ENCODE peak calls at places on chromosomes 12 and 14, in ten cellular contexts. C is tibial nerve; F is fibroblast of lung; Y is adrenal gland; D is body of pancreas; V is lower lobe of right lung; P is colonic mucosa; K is astrocyte; J is CD8-positive, alpha-beta T cell; T is testis. R is an unnamed sample. For H3K36me3, H3K4me1 and H3K27me3, the result is how much of the 10 kb centered on the place peaks cover.

GRCh38 chr14:75188520-75189267 is 12.3 kb upstream of the TMED10 start:
- DNase-seq in V (no peak), C (peak), Y (peak), D (no peak), P (peak), T (peak), K (no peak), F (no peak), J (no peak), R (no peak)

GRCh38 chr12:4997939-4998338 is 45.7 kb upstream of the KCNA5 start:
- DNase-seq in D (no peak), Y (peak), P (no peak), V (no peak), K (peak), T (no peak), J (no peak), C (peak), F (peak), R (no peak)

GRCh38 chr14:100327128-100327527 is 4.0 kb downstream of the SLC25A47 start:
- DNase-seq in V (no peak), J (no peak), D (no peak), T (no peak), C (no peak), P (no peak), F (no peak), K (no peak), Y (no peak), R (no peak)

GRCh38 chr12:52082026-52082667 is 2.6 kb downstream of the SMIM41 start:
- DNase-seq in Y (peak), P (no peak), D (no peak), F (peak), K (peak), J (no peak), V (no peak), T (peak), C (no peak), R (no peak)

GRCh38 chr12:107570721-107571120 is 114.9 kb upstream of the PWP1 start:
- DNase-seq in J (no peak), V (no peak), K (peak), T (no peak), F (peak), P (peak), D (no peak), C (no peak), Y (no peak), R (no peak)

GRCh38 chr12:12007001-12007712 is 63.6 kb upstream of the BCL2L14 start:
- DNase-seq in D (no peak), P (no peak), K (peak), T (no peak), J (peak), C (no peak), Y (no peak), F (peak), V (no peak), R (no peak)

GRCh38 chr12:92278378-92278828 is 132.8 kb upstream of the BTG1 start:
- DNase-seq in P (no peak), Y (no peak), J (no peak), C (peak), K (no peak), D (no peak), T (no peak), F (no peak), V (no peak), R (no peak)

GRCh38 chr12:93183940-93184663 is 193.6 kb upstream of the NUDT4 start:
- DNase-seq in C (peak), D (no peak), T (peak), P (no peak), V (no peak), K (peak), F (peak), J (no peak), Y (peak), R (no peak)

GRCh38 chr14:56325251-56325839 is 207.1 kb downstream of the PELI2 start:
- DNase-seq in Y (no peak), J (no peak), D (no peak), F (peak), C (no peak), T (no peak), P (no peak), K (peak), V (no peak), R (no peak)

GRCh38 chr12:24198936-24199644 is 249.6 kb upstream of the SOX5 start:
- DNase-seq in F (peak), C (no peak), Y (no peak), K (peak), T (no peak), V (no peak), D (no peak), P (no peak), J (no peak), R (no peak)

GRCh38 chr14:31992051-31992450 is 85.1 kb upstream of the ARHGAP5 start:
- DNase-seq in V (no peak), Y (no peak), F (peak), D (no peak), C (no peak), T (no peak), K (peak), P (no peak), J (no peak), R (no peak)

GRCh38 chr12:40378721-40379120 is 153.9 kb downstream of the LRRK2 start:
- DNase-seq in F (no peak), J (no peak), C (no peak), K (no peak), D (no peak), P (no peak), T (no peak), Y (no peak), V (no peak), R (no peak)

GRCh38 chr12:27434673-27435565 is 11.6 kb upstream of the SMCO2 start:
- DNase-seq in Y (no peak), V (no peak), T (peak), J (no peak), P (no peak), C (no peak), F (no peak), D (peak), K (no peak), R (no peak)

GRCh38 chr12:97404549-97404948 is 58.1 kb upstream of the RMST start:
- DNase-seq in K (peak), J (no peak), D (peak), P (peak), Y (no peak), F (peak), C (peak), T (peak), V (no peak), R (no peak)

GRCh38 chr12:67269632-67270578 is 747 bp downstream of the CAND1 start:
- DNase-seq in V (peak), Y (peak), C (peak), P (peak), T (peak), K (peak), J (peak), D (peak), F (peak), R (peak)

GRCh38 chr14:104359301-104359968 is 220.1 kb upstream of the C14orf180 start:
- DNase-seq in D (peak), V (peak), T (no peak), F (no peak), Y (no peak), K (no peak), C (no peak), P (no peak), J (no peak), R (peak)

GRCh38 chr14:87834594-87834993 is 158.4 kb downstream of the GALC start:
- DNase-seq in T (no peak), F (no peak), V (no peak), C (no peak), P (no peak), K (no peak), D (no peak), J (no peak), Y (no peak), R (no peak)

GRCh38 chr12:22653075-22653474 is 28.1 kb downstream of the ETNK1 start:
- DNase-seq in C (no peak), K (no peak), D (no peak), P (no peak), Y (no peak), F (no peak), V (no peak), T (no peak), J (no peak), R (no peak)

GRCh38 chr12:123531091-123531490 is 2.4 kb downstream of the RILPL1 start:
- DNase-seq in D (peak), C (no peak), P (no peak), K (no peak), F (no peak), T (peak), Y (peak), J (no peak), V (no peak), R (no peak)

GRCh38 chr14:99270491-99271287 is 1.3 kb downstream of the BCL11B start:
- DNase-seq in Y (no peak), V (no peak), T (no peak), J (no peak), K (no peak), C (no peak), F (no peak), P (no peak), D (no peak), R (no peak)

GRCh38 chr12:89497005-89497404 is 27.6 kb downstream of the GALNT4 start:
- DNase-seq in F (no peak), D (no peak), T (peak), J (no peak), V (no peak), C (peak), Y (no peak), K (no peak), P (no peak), R (no peak)

GRCh38 chr12:111409403-111410228 is 3.9 kb downstream of the SH2B3 start:
- DNase-seq in T (no peak), Y (peak), V (peak), P (no peak), F (peak), K (peak), D (peak), J (no peak), C (no peak), R (no peak)

GRCh38 chr12:59023861-59024424 is 103.6 kb upstream of the LRIG3 start:
- DNase-seq in C (no peak), P (no peak), Y (no peak), F (peak), J (no peak), V (no peak), T (no peak), K (peak), D (no peak), R (no peak)

GRCh38 chr12:19489168-19489567 is 49.9 kb downstream of the AEBP2 start:
- DNase-seq in T (no peak), K (no peak), J (no peak), Y (no peak), C (no peak), P (no peak), V (no peak), D (no peak), F (no peak), R (no peak)

GRCh38 chr14:21399311-21399870 is 15.6 kb upstream of the SUPT16H start:
- DNase-seq in J (no peak), F (no peak), C (no peak), V (no peak), K (no peak), Y (no peak), D (no peak), T (no peak), P (no peak), R (no peak)
- H3K36me3 ChIP-seq in J (half or more), F (under half), C (under half), V (half or more), K (half or more), Y (half or more), D (under half), T (under half), P (half or more), R (under half)

DNA sequence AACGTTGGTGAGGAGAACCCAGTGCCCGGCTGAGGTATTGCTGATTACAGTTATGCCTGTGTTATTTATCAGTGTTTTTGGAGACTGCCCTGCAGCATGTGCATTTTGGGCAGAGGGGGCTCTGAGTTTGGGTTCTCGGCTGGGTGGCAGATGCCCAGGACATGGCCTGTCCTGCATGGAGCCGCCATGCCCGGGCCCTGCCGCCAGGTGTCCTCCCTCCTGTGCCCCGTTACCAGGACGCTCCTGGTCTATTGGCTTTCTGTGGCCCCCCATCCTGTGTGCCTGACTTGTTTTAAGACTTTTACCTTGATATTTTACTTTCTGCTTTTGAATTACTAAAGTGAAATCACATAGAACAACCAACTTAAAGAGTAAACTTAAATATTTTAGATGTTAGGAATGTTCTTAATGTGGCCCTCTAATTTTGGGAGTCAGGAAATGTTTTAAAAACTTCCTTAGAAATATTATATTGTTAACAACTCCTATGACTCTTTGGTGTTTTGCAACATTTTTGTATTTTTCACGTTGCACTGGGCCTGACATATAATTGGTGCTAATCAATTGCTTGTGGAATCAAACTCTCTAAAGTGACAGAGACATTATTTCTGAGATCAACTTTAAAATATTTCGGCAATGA is 51.8 kb downstream of the PRIMA1 start:
- DNase-seq in V (no peak), J (no peak), P (no peak), Y (no peak), C (no peak), K (no peak), D (peak), T (no peak), F (no peak), R (no peak)
- H3K4me1 ChIP-seq in V (under half), J (under half), P (under half), Y (under half), C (under half), K (under half), D (under half), T (under half), F (under half), R (under half)

GRCh38 chr14:61812347-61813100 is 50.3 kb downstream of the SNAPC1 start:
- DNase-seq in F (peak), Y (no peak), V (no peak), T (no peak), C (no peak), P (no peak), J (no peak), K (peak), D (peak), R (no peak)
- H3K27me3 ChIP-seq in F (under half), Y (under half), V (under half), T (under half), C (under half), P (under half), J (under half), K (under half), D (under half), R (under half)

DNA sequence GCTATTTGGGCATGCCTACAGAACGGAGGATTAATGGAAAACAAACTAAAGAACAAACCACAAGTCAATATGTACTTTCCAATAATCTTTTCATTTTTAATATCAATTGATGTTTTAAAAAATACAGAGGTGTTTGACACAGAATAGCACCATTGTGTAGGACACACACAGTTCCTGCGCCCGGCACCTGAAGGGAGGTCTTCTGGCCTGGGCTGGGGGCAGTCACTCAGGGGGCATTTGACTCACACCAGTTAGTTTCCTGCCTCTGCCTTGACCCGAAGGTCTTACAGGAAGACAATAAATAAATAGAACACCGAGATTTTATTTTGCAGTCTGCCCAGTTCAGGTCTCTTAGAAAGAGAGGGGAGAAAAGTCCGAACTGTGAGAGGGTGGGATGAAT is 9.5 kb downstream of the TMEM106C start:
- DNase-seq in D (no peak), J (no peak), C (no peak), T (no peak), V (no peak), F (no peak), K (no peak), Y (no peak), P (no peak), R (no peak)
- H3K36me3 ChIP-seq in D (under half), J (under half), C (under half), T (under half), V (under half), F (under half), K (under half), Y (under half), P (under half), R (under half)

DNA sequence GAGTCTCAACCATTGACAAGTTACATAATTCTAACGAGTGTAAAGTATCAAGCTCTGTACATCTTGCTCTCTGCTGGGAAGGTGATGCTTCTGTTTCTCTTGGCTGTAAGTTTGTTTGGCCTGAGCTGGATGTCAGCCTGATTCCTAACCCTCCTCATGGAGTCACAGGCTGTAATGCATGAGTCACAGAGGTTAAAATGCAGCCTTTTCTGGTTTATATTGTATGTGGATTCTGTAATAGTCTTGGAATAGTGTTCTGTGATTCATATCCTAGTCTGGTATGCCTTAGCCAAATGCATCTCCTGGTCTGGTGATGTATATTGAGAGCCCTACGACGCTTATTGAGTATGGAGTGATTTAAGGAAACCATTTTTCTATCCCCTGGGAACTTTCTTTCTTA is 104.5 kb upstream of the FRMD6 start:
- DNase-seq in T (no peak), C (peak), K (peak), Y (peak), D (no peak), V (no peak), P (peak), J (no peak), F (peak), R (no peak)
- H3K4me1 ChIP-seq in T (under half), C (under half), K (under half), Y (under half), D (under half), V (under half), P (under half), J (under half), F (under half), R (under half)

GRCh38 chr14:36507847-36508417 is 12.1 kb downstream of the NKX2-1 start:
- DNase-seq in T (no peak), D (no peak), K (no peak), C (no peak), P (no peak), Y (no peak), J (no peak), F (no peak), V (no peak), R (no peak)
- H3K27me3 ChIP-seq in T (under half), D (half or more), K (half or more), C (under half), P (half or more), Y (half or more), J (under half), F (half or more), V (half or more), R (half or more)